ENCODE peak calls at places on chromosomes 2 and 18, in four cellular contexts. E, O, Y and K are unnamed samples.

GRCh38 chr2:200435379-200435778 is 74.5 kb downstream of the KCTD18 start:
- DNase-seq in E (no peak), Y (no peak), O (no peak), K (no peak)

GRCh38 chr2:102449370-102449974 is 23.6 kb upstream of the SLC9A4 start:
- DNase-seq in Y (peak; percentile 68), E (no peak), O (peak; percentile 46), K (no peak)

GRCh38 chr2:217906787-217907186 is 96.0 kb downstream of the TNS1 start:
- DNase-seq in E (no peak), Y (no peak), O (no peak), K (no peak)

GRCh38 chr2:85794491-85795121 is 40.8 kb downstream of the ATOH8 start:
- DNase-seq in E (no peak), O (peak; percentile 54), Y (no peak), K (no peak)

GRCh38 chr2:220930542-220931076 is 641.5 kb downstream of the EPHA4 start:
- DNase-seq in O (no peak), Y (no peak), E (peak; percentile 85), K (no peak)

GRCh38 chr2:231245253-231246094 is 47.0 kb downstream of the ARMC9 start:
- DNase-seq in E (no peak), O (no peak), Y (no peak), K (no peak)

GRCh38 chr2:200624660-200625059 is 38.8 kb downstream of the AOX1 start:
- DNase-seq in E (no peak), Y (no peak), O (no peak), K (no peak)

GRCh38 chr2:162473296-162473695 is 129.4 kb downstream of the GCA start:
- DNase-seq in E (no peak), O (no peak), Y (no peak), K (no peak)

GRCh38 chr2:101120124-101120996 is 30.8 kb downstream of the TBC1D8 start:
- DNase-seq in E (no peak), O (no peak), Y (no peak), K (peak; percentile 90)

GRCh38 chr2:64586883-64587481 is 62.9 kb downstream of the AFTPH start:
- DNase-seq in E (peak; percentile 11), Y (peak; percentile 73), O (no peak), K (no peak)

GRCh38 chr18:57428221-57429150 is 6.7 kb upstream of the ONECUT2 start:
- DNase-seq in E (no peak), O (no peak), Y (peak; percentile 56), K (no peak)

GRCh38 chr18:23689616-23690504 is 607 bp downstream of the LAMA3 start:
- DNase-seq in O (no peak), E (no peak), Y (peak; percentile 47), K (no peak)

GRCh38 chr2:192247456-192247855 is 52.7 kb upstream of the TMEFF2 start:
- DNase-seq in Y (no peak), E (no peak), O (no peak), K (no peak)

GRCh38 chr2:120887844-120888243 is 152.2 kb downstream of the GLI2 start:
- DNase-seq in Y (no peak), O (no peak), E (no peak), K (no peak)

GRCh38 chr2:165369131-165369935 is 100.2 kb upstream of the CSRNP3 start:
- DNase-seq in O (no peak), Y (peak; percentile 72), E (no peak), K (peak; percentile 77)

GRCh38 chr2:9972621-9973445 is 21.3 kb downstream of the GRHL1 start:
- DNase-seq in E (no peak), O (no peak), Y (peak; percentile 6), K (no peak)

GRCh38 chr2:25714740-25715139 is 41.4 kb upstream of the DTNB start:
- DNase-seq in E (no peak), O (no peak), Y (peak; percentile 37), K (no peak)
- TF ChIP-seq CTCF in E (peak; percentile 13), O (no peak), Y (peak; percentile 53), K (no peak)

DNA sequence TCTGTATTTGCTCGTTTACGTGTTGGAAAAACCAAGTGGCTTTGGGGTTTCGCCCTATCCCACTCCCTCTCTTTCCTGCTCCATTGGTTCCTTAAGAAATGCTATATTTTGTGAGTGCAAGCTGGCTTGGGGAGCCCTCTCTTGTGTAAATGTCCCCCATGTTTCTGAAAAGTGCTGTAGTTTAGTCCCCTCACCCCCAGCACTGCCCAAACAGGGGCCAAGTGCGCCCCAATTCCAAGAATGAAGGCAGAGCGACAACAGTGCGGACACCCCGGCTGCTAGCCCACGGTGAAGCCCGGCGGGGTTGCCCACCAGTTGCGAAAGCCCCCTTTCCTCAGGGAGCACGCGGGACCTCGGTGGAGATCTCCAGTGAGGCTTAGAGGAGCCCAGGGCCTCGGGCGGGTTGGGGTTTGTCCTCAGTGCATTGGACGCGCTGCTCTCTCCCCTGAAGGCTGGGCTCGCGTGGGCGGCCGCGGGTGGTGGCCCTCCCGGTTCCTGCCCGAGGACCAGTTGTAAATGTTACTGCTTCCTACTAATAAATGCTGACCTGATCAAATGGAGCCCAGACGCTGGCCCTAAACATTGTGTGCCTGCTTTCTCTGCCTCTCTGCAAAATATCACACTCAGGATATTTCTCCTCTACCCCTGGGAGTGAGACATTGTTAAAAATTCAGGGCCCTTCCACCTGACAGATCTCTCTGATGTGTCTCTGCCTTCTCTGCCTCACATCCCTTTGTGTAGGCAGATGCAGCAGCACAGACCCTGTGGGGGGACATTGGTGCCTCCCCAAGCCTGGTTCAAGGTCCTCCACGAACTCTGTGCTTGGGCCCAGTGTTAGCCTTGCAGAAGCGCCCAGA is 2.1 kb downstream of the HOXD9 start:
- DNase-seq in E (no peak), Y (no peak), O (no peak), K (no peak)
- H3K27me3 ChIP-seq in E (peaks cover 92% of the 10 kb centered on the region), Y (peaks cover 100% of the 10 kb centered on the region), O (peaks cover 96% of the 10 kb centered on the region), K (peaks cover 88% of the 10 kb centered on the region)

GRCh38 chr18:48825101-48825745 is 125.5 kb downstream of the SMAD7 start:
- DNase-seq in E (no peak), O (peak; percentile 17), Y (no peak), K (peak; percentile 34)
- TF ChIP-seq CTCF in E (no peak), O (no peak), Y (no peak), K (no peak)

GRCh38 chr18:50196261-50196660 is 1.3 kb upstream of the MYO5B start:
- DNase-seq in E (no peak), Y (no peak), O (no peak), K (no peak)

GRCh38 chr18:50192903-50193795 is 1.8 kb downstream of the MYO5B start:
- DNase-seq in E (no peak), O (no peak), Y (peak; percentile 44), K (no peak)

GRCh38 chr18:50193796-50194622 is 938 bp downstream of the MYO5B start:
- DNase-seq in O (no peak), Y (peak; percentile 50), E (no peak), K (peak; percentile 20)

GRCh38 chr18:50194623-50195532 is at the start of gene MYO5B:
- DNase-seq in E (no peak), O (no peak), Y (peak; percentile 89), K (peak; percentile 73)

GRCh38 chr18:50195689-50196088 is 742 bp upstream of the MYO5B start:
- DNase-seq in O (no peak), E (no peak), Y (no peak), K (no peak)
- H3K27me3 ChIP-seq in O (peaks cover 49% of the 10 kb centered on the region), E (peaks cover 38% of the 10 kb centered on the region), Y (peaks cover 66% of the 10 kb centered on the region), K (peaks cover 3% of the 10 kb centered on the region)

DNA sequence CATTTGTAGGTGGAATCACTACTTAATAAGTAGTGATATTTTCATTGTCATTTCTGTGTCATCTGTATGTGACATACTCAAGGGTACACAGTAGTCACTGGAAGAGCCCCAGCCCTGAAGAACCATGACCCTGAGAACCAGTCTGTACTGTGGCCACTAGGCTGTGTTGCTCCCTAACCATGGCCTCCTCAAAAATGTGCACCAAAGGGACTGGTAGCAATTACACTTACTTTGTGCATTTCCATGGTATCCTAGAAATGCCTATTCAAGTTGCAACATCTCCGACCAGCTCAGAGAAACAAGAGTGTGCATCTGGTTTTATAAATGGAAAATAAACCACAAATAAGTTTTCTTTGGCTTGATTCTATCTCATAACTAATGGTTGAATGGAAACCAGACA is 155.1 kb downstream of the DOCK10 start:
- DNase-seq in O (no peak), Y (no peak), E (no peak), K (no peak)
- TF ChIP-seq CTCF in O (no peak), Y (peak; percentile 34), E (no peak), K (no peak)

DNA sequence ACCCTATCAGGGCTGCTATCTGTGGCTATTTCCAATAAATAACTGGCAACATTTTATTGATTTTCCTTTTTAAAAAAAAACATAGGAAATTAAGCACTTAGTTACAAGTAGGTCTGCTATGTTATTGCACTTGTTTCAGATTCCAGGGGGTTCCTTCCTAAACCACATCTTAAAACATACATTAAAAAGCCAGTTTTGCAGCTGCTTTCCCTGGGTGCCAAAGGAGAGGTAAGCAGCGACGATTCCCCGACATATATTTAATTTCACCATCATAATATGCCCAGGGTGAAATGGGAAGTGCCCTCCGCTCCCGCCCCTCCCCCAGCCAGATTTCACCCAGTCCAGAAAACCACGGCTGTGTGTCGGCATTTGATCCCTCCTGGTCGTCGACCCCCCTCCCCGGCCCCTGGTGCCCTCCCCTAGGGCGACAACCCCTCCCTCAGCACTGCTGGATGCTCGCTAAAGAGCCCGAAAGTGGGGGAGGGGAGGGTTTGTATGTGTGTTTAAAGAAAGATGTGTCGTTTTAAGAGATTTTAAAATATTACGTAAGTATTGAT is 3.1 kb upstream of the BCL11A start:
- DNase-seq in Y (peak; percentile 64), E (no peak), O (no peak), K (no peak)
- H3K27me3 ChIP-seq in Y (peaks cover 32% of the 10 kb centered on the region), E (peaks cover 39% of the 10 kb centered on the region), O (peaks cover 11% of the 10 kb centered on the region), K (no peaks in the 10 kb centered on the region)

DNA sequence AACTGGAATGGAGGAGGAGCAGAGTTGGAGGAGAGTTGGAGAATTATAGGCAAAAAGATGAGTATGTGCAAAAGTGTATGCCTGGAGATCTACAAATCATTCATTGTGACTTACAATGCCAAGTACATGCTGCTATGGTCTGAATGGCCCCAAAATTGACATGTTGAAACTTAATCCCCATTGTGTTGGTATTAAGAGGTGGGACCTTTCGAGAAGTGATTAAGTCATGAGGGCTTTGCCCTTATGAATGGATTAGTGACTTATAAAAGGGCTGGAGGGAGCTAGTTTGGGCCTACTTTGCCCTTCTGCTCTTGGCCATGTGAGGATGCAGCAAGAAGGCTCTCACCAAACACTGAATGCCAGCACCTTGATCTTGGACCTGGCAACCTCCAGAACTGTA is 6.3 kb upstream of the RBMS1 start:
- DNase-seq in O (no peak), E (no peak), Y (no peak), K (no peak)
- TF ChIP-seq CTCF in O (no peak), E (no peak), Y (no peak), K (no peak)

GRCh38 chr2:127226520-127227263 is 6.6 kb upstream of the CYP27C1 start:
- DNase-seq in Y (no peak), O (no peak), E (peak; percentile 54), K (peak; percentile 73)

GRCh38 chr2:127228102-127228501 is 8.0 kb upstream of the CYP27C1 start:
- DNase-seq in O (no peak), E (no peak), Y (no peak), K (no peak)

GRCh38 chr2:127229555-127229954 is 9.5 kb upstream of the CYP27C1 start:
- DNase-seq in E (no peak), Y (no peak), O (no peak), K (no peak)

GRCh38 chr2:127225186-127225960 is 5.3 kb upstream of the CYP27C1 start:
- DNase-seq in E (no peak), Y (no peak), O (no peak), K (no peak)

DNA sequence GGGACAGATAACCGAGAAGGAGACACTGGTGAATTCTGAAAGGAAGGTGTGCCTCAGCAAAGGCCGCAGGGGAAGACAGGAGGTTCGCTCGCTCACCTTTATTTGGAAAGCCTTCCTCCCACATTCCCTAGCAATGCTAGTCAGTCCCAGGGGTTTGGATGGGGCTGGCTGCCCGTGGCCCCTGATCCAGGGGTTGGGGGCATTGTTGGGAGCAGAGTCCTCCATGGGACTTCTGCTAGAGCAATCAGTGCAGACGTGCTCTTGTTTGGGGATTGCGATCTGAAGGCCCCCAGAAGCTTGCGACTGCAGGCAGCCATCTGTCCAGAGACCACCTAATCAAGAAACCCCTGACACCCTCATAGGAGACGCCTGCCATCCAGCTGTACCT is 6.0 kb upstream of the CYP27C1 start:
- DNase-seq in E (no peak), O (no peak), Y (no peak), K (no peak)
- H3K27me3 ChIP-seq in E (peaks cover 22% of the 10 kb centered on the region), O (no peaks in the 10 kb centered on the region), Y (peaks cover 3% of the 10 kb centered on the region), K (no peaks in the 10 kb centered on the region)